ENCODE peak calls at places on chromosomes 2 and 18, in five cellular contexts. Y is GM23248; I is cardiac muscle cell; A is CD8-positive, alpha-beta memory T cell; V is lung. C is an unnamed sample. For H3K27me3, the result is how much of the 10 kb centered on the place peaks cover.

GRCh38 chr2:188024811-188025210 is 266.9 kb upstream of the GULP1 start:
- DNase-seq in Y (no peak), I (no peak), A (no peak), V (no peak), C (no peak)

GRCh38 chr2:68766378-68766845 is 31.8 kb downstream of the ARHGAP25 start:
- DNase-seq in Y (no peak), I (peak), A (peak), V (peak), C (peak)

GRCh38 chr2:223084873-223085272 is 32.9 kb downstream of the KCNE4 start:
- DNase-seq in Y (no peak), I (no peak), A (no peak), V (no peak), C (no peak)

GRCh38 chr2:240259201-240259923 is 118.9 kb upstream of the OTOS start:
- DNase-seq in Y (no peak), I (no peak), A (no peak), V (no peak), C (peak)

GRCh38 chr2:71156531-71156930 is 26.1 kb downstream of the MPHOSPH10 start:
- DNase-seq in Y (peak), I (no peak), A (no peak), V (no peak), C (no peak)

GRCh38 chr18:23403310-23403709 is 49.8 kb upstream of the RIOK3 start:
- DNase-seq in Y (no peak), I (no peak), A (no peak), V (no peak), C (no peak)

GRCh38 chr2:212832211-212833195 is 293.9 kb upstream of the ERBB4 start:
- DNase-seq in Y (no peak), I (no peak), A (peak), V (no peak), C (peak)

GRCh38 chr2:197179744-197180498 is 130.7 kb downstream of the ANKRD44 start:
- DNase-seq in Y (peak), I (no peak), A (no peak), V (no peak), C (no peak)

GRCh38 chr2:190283783-190284182 is 35.8 kb downstream of the HIBCH start:
- DNase-seq in Y (peak), I (no peak), A (no peak), V (no peak), C (no peak)

GRCh38 chr2:67649331-67650071 is 252.4 kb downstream of the ETAA1 start:
- DNase-seq in Y (peak), I (peak), A (no peak), V (peak), C (no peak)

GRCh38 chr2:231099918-231100317 is 24.9 kb downstream of the HTR2B start:
- DNase-seq in Y (no peak), I (peak), A (no peak), V (no peak), C (no peak)

GRCh38 chr2:145845207-145845894 is 1325.4 kb upstream of the ZEB2 start:
- DNase-seq in Y (peak), I (no peak), A (no peak), V (no peak), C (no peak)

GRCh38 chr2:197777823-197778407 is 7.2 kb downstream of the BOLL start:
- DNase-seq in Y (peak), I (peak), A (no peak), V (no peak), C (no peak)

GRCh38 chr2:170369894-170370293 is 191.9 kb downstream of the MYO3B start:
- DNase-seq in Y (peak), I (peak), A (no peak), V (no peak), C (no peak)

GRCh38 chr2:200089756-200090109 is 134.4 kb downstream of the MAIP1 start:
- DNase-seq in Y (no peak), I (no peak), A (no peak), V (no peak), C (no peak)

GRCh38 chr2:113039158-113039557 is 13.5 kb downstream of the IL36B start:
- DNase-seq in Y (no peak), I (no peak), A (no peak), V (no peak), C (no peak)

GRCh38 chr2:109254174-109254904 is 125.3 kb downstream of the SH3RF3 start:
- DNase-seq in Y (no peak), I (no peak), A (no peak), V (no peak), C (no peak)

GRCh38 chr2:151040036-151040435 is 221.6 kb downstream of the RBM43 start:
- DNase-seq in Y (peak), I (no peak), A (no peak), V (no peak), C (no peak)

GRCh38 chr2:36798724-36799123 is 102.2 kb downstream of the VIT start:
- DNase-seq in Y (no peak), I (no peak), A (no peak), V (no peak), C (no peak)

GRCh38 chr18:12569791-12570190 is 88.1 kb downstream of the SPIRE1 start:
- DNase-seq in Y (no peak), I (no peak), A (no peak), V (no peak), C (no peak)

GRCh38 chr2:168201722-168202121 is 45.7 kb downstream of the STK39 start:
- DNase-seq in Y (no peak), I (no peak), A (no peak), V (no peak), C (no peak)

GRCh38 chr2:121367246-121367900 is 82.4 kb upstream of the TFCP2L1 start:
- DNase-seq in Y (no peak), I (no peak), A (no peak), V (no peak), C (no peak)

GRCh38 chr2:57330447-57330846 is 716.2 kb upstream of the VRK2 start:
- DNase-seq in Y (peak), I (peak), A (no peak), V (no peak), C (no peak)

GRCh38 chr2:44880125-44880483 is 61.4 kb upstream of the SIX3 start:
- DNase-seq in Y (no peak), I (no peak), A (no peak), V (no peak), C (no peak)

GRCh38 chr2:192498747-192499146 is 304.0 kb upstream of the TMEFF2 start:
- DNase-seq in Y (no peak), I (no peak), A (no peak), V (no peak), C (no peak)

GRCh38 chr18:42310956-42311355 is 355.9 kb downstream of the PIK3C3 start:
- DNase-seq in Y (peak), I (peak), A (no peak), V (no peak), C (peak)

GRCh38 chr2:45011621-45012602 is 2.7 kb upstream of the SIX2 start:
- DNase-seq in Y (peak), I (no peak), A (no peak), V (no peak), C (no peak)

GRCh38 chr2:104050632-104051242 is 803.2 kb upstream of the POU3F3 start:
- DNase-seq in Y (peak), I (no peak), A (no peak), V (no peak), C (no peak)

GRCh38 chr18:28404721-28405120 is 227.8 kb upstream of the CDH2 start:
- DNase-seq in Y (peak), I (no peak), A (no peak), V (no peak), C (no peak)

GRCh38 chr2:17470855-17471641 is 47.2 kb downstream of the RAD51AP2 start:
- DNase-seq in Y (peak), I (peak), A (no peak), V (no peak), C (no peak)

GRCh38 chr2:148519013-148519412 is 125.5 kb upstream of the EPC2 start:
- DNase-seq in Y (no peak), I (no peak), A (no peak), V (no peak), C (no peak)

GRCh38 chr2:85756822-85757435 is 3.1 kb downstream of the ATOH8 start:
- DNase-seq in Y (no peak), I (no peak), A (no peak), V (no peak), C (no peak)

GRCh38 chr2:237324446-237325236 is 89.3 kb downstream of the COL6A3 start:
- DNase-seq in Y (no peak), I (no peak), A (no peak), V (no peak), C (no peak)

GRCh38 chr2:231047922-231048544 is 8.6 kb upstream of the PSMD1 start:
- DNase-seq in Y (no peak), I (no peak), A (no peak), V (no peak), C (no peak)

GRCh38 chr2:79887747-79888374 is 375.0 kb downstream of the CTNNA2 start:
- DNase-seq in Y (peak), I (peak), A (no peak), V (no peak), C (no peak)

GRCh38 chr18:48791636-48792105 is 159.1 kb downstream of the SMAD7 start:
- DNase-seq in Y (peak), I (no peak), A (no peak), V (no peak), C (peak)

GRCh38 chr2:9206991-9207640 is 504 bp downstream of the ASAP2 start:
- DNase-seq in Y (peak), I (no peak), A (no peak), V (no peak), C (peak)

GRCh38 chr2:219448099-219448775 is 13.6 kb downstream of the SPEG start:
- DNase-seq in Y (no peak), I (no peak), A (peak), V (no peak), C (peak)

GRCh38 chr18:78906066-78906465 is 73.6 kb upstream of the SALL3 start:
- DNase-seq in Y (no peak), I (no peak), A (no peak), V (peak), C (no peak)
- H3K27me3 ChIP-seq in Y (under half), I (under half), A (under half), V (under half), C (under half)

GRCh38 chr18:76670564-76671288 is 151.6 kb upstream of the ZNF236 start:
- DNase-seq in Y (peak), I (no peak), A (no peak), V (no peak), C (peak)
- H3K4me3 ChIP-seq in Y (no peak), I (no peak), A (no peak), V (no peak), C (no peak)

GRCh38 chr2:10983711-10984110 is 72.0 kb downstream of the KCNF1 start:
- DNase-seq in Y (no peak), I (no peak), A (no peak), V (no peak), C (no peak)

GRCh38 chr2:10984418-10985130 is 72.8 kb downstream of the KCNF1 start:
- DNase-seq in Y (no peak), I (no peak), A (no peak), V (no peak), C (no peak)

GRCh38 chr2:10981941-10982381 is 70.2 kb downstream of the KCNF1 start:
- DNase-seq in Y (no peak), I (no peak), A (no peak), V (no peak), C (peak)

GRCh38 chr2:10981461-10981860 is 69.7 kb downstream of the KCNF1 start:
- DNase-seq in Y (no peak), I (no peak), A (no peak), V (no peak), C (no peak)

DNA sequence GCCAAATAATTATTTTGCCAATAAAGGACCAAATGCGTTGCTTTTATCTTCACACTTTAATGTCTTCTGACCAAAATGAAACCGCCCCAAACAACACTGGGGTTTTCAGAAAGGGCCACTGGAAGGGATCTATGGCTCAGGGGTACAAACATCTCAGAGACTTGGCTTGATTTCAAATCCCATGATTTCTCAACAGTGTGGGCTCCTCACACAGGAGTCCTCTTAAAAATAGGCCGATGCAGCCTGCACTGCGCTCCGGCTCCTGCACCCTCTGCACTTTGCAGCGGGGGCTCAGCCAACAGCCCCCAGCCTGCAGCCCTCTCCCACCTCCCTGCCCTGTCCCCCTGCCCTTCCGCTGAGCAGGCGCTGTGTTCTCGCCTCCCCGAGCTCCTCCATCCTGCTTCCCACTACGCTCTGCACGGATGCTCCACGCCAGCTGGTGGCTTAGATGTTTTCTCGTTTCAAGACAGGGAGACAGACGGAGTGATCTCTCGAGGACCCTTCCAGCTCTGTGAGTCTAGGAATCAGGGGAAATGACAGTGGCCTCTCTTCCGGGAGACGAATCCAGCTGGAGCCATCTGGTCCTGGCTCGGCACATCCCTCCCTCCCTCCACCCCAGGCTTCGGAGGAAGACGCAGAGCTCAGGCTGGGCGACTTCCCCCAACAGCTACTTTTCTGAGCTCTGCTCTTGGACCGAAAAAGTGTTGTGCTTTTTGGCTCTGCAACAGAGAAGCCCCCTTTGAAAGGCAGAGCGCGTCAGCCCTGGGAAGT is 71.4 kb downstream of the KCNF1 start:
- DNase-seq in Y (peak), I (no peak), A (no peak), V (peak), C (no peak)
- H3K27ac ChIP-seq in Y (no peak), I (no peak), A (no peak), V (peak), C (no peak)

GRCh38 chr2:159905901-159906300 is 107.9 kb upstream of the CD302 start:
- DNase-seq in Y (no peak), I (no peak), A (no peak), V (no peak), C (no peak)

GRCh38 chr2:159902722-159903121 is 104.7 kb upstream of the CD302 start:
- DNase-seq in Y (no peak), I (no peak), A (no peak), V (no peak), C (no peak)

GRCh38 chr2:159903404-159904126 is 105.6 kb upstream of the CD302 start:
- DNase-seq in Y (peak), I (no peak), A (peak), V (peak), C (peak)

GRCh38 chr2:159904565-159905281 is 106.7 kb upstream of the CD302 start:
- DNase-seq in Y (peak), I (peak), A (peak), V (peak), C (peak)

GRCh38 chr2:159904127-159904564 is 106.1 kb upstream of the CD302 start:
- DNase-seq in Y (peak), I (no peak), A (peak), V (peak), C (peak)
- H3K27me3 ChIP-seq in Y (under half), I (half or more), A (under half), V (under half), C (under half)

GRCh38 chr2:239119346-239120126 is 271.7 kb downstream of the TWIST2 start:
- DNase-seq in Y (no peak), I (no peak), A (no peak), V (no peak), C (no peak)

GRCh38 chr2:239117831-239118230 is 269.9 kb downstream of the TWIST2 start:
- DNase-seq in Y (no peak), I (no peak), A (no peak), V (no peak), C (no peak)

GRCh38 chr2:239118264-239118663 is 270.4 kb downstream of the TWIST2 start:
- DNase-seq in Y (no peak), I (no peak), A (no peak), V (no peak), C (no peak)

GRCh38 chr2:239120664-239121063 is 272.8 kb downstream of the TWIST2 start:
- DNase-seq in Y (no peak), I (no peak), A (no peak), V (no peak), C (no peak)

DNA sequence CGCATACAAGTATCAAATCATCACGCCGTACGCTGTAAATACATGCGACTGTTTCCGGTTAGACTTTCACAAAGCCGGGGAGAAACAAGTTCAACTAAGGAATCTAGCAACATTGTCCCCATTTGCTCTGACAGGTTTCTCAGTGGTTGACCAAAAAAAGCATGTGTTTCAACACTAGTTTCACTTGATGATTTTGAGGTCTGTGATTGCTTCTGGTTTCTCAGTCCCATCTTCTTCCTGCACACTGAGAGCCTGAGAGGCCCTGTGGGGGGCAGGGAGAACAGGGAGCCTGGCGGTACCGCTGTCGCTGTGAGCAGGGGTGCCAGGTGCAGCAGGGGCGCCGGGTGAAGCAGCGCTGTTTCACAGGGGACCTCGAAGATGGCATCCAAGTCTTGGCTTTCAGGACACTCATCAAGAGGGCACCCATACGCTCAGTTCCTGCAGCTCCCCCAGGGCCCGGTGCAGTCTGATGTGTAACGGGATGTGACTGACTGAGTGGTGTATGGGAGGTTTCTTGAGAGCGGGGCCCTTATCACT is 270.9 kb downstream of the TWIST2 start:
- DNase-seq in Y (no peak), I (no peak), A (no peak), V (no peak), C (no peak)
- H3K4me3 ChIP-seq in Y (no peak), I (no peak), A (no peak), V (no peak), C (no peak)

DNA sequence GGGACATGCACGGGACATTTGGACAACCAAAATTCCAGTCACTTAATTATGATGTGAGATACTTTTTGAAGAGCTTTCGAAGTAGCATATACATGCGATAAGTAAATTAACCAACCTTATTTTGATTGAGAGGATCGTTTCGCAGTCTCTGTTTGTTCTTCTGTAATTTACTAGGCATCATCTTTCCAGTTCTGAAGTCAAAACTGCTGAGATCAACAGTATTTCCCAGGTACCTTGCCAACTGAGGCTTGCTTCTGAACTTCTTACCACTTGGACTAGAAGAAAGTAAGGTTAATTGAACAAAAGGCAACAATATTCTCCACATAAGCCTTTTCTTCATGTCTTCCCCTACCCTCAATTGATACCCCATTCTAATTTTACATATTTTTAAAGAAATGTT is 19.6 kb downstream of the MBD2 start:
- DNase-seq in Y (no peak), I (no peak), A (no peak), V (no peak), C (no peak)
- H3K27ac ChIP-seq in Y (no peak), I (no peak), A (no peak), V (no peak), C (no peak)

DNA sequence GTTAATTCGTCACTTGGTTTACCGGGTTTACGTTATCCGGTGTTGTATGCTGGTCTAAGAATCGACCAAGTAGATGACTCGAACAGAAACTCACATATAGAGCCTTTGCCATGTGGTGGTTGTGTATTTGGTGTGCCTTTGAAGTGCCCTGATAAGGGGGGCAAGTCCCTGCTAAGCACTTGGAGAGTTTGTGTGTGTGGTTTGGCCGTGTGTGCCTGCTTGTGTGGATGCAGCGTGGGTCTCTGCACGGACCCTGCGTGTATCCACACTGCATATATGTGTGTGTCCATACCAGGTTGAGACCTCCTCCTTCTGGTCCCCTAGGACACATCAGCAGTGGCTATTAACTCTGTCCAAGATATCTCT is 2.4 kb upstream of the CELF4 start:
- DNase-seq in Y (no peak), I (no peak), A (no peak), V (no peak), C (no peak)
- H3K27me3 ChIP-seq in Y (half or more), I (half or more), A (under half), V (under half), C (half or more)